ENCODE peak calls at places on chromosomes 7 and 10, in five cellular contexts. E, P, O, L and Z are unnamed samples.

GRCh38 chr7:123343611-123344010 is 143.8 kb upstream of the SLC13A1 start:
- DNase-seq in L (no peak), E (no peak), P (no peak), O (no peak), Z (no peak)

GRCh38 chr10:108521827-108522503 is 1357.5 kb upstream of the SORCS1 start:
- DNase-seq in E (no peak), P (no peak), L (no peak), O (no peak), Z (no peak)

GRCh38 chr10:103111031-103111917 is 81.8 kb downstream of the NT5C2 start:
- DNase-seq in E (peak), P (peak), L (peak), O (no peak), Z (no peak)

GRCh38 chr7:24801910-24802699 is 44.8 kb upstream of the GSDME start:
- DNase-seq in P (no peak), O (no peak), L (no peak), E (no peak), Z (no peak)

GRCh38 chr7:99308461-99309074 is 17.1 kb upstream of the ARPC1A start:
- DNase-seq in E (peak), L (no peak), O (no peak), P (peak), Z (no peak)

GRCh38 chr10:1715821-1716220 is 21.5 kb downstream of the ADARB2 start:
- DNase-seq in O (no peak), E (no peak), L (no peak), P (no peak), Z (no peak)

GRCh38 chr7:65931685-65932084 is 50.3 kb downstream of the GUSB start:
- DNase-seq in O (no peak), E (no peak), L (no peak), P (no peak), Z (no peak)

GRCh38 chr10:2908851-2909630 is 158.3 kb upstream of the PFKP start:
- DNase-seq in P (no peak), O (no peak), E (no peak), L (no peak), Z (no peak)

GRCh38 chr7:151948039-151948438 is 8.2 kb upstream of the GALNTL5 start:
- DNase-seq in O (no peak), P (no peak), E (no peak), L (no peak), Z (no peak)

GRCh38 chr7:77887567-77887966 is 89.0 kb downstream of the PHTF2 start:
- DNase-seq in E (peak), O (no peak), L (peak), P (peak), Z (no peak)

GRCh38 chr7:76086070-76086469 is 38.2 kb downstream of the MDH2 start:
- DNase-seq in L (no peak), O (no peak), P (peak), E (peak), Z (no peak)

GRCh38 chr10:130961506-130962239 is 349.8 kb downstream of the TCERG1L start:
- DNase-seq in L (no peak), O (no peak), E (no peak), P (no peak), Z (no peak)

GRCh38 chr10:87505366-87506113 is 847 bp downstream of the MINPP1 start:
- DNase-seq in P (peak), L (peak), E (peak), O (peak), Z (peak)

DNA sequence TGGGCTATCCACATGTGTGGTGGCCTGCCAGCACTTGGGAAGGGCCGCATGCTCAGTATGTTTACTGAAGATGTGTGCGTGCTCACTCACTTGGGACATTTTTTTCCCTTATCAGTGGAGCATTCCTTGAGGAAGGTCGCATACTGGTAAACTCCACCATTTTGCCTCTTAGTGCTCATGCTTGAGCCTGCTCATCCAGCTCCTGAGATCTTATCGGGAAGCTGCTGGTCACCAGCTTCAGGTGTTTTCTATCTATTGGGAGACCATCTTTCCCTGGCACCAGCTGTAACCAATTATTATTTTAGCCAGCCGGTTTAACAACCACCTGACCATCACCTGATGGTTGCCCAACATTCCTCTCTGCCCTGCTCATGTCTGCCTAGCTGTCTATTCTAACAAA is 35.0 kb upstream of the TRIM24 start:
- DNase-seq in L (no peak), O (no peak), E (no peak), P (no peak), Z (no peak)
- TF ChIP-seq CTCF in L (no peak), O (no peak), E (no peak), P (no peak), Z (no peak)

GRCh38 chr7:105001652-105002184 is 12.3 kb upstream of the KMT2E start:
- DNase-seq in L (no peak), E (no peak), O (no peak), P (no peak), Z (no peak)

GRCh38 chr7:105000927-105001336 is 13.1 kb upstream of the KMT2E start:
- DNase-seq in P (no peak), E (no peak), O (no peak), L (no peak), Z (no peak)

GRCh38 chr7:105006367-105007139 is 7.5 kb upstream of the KMT2E start:
- DNase-seq in O (no peak), P (no peak), E (no peak), L (no peak), Z (peak)

GRCh38 chr7:105003275-105003674 is 10.7 kb upstream of the KMT2E start:
- DNase-seq in O (no peak), L (peak), P (peak), E (peak), Z (peak)

DNA sequence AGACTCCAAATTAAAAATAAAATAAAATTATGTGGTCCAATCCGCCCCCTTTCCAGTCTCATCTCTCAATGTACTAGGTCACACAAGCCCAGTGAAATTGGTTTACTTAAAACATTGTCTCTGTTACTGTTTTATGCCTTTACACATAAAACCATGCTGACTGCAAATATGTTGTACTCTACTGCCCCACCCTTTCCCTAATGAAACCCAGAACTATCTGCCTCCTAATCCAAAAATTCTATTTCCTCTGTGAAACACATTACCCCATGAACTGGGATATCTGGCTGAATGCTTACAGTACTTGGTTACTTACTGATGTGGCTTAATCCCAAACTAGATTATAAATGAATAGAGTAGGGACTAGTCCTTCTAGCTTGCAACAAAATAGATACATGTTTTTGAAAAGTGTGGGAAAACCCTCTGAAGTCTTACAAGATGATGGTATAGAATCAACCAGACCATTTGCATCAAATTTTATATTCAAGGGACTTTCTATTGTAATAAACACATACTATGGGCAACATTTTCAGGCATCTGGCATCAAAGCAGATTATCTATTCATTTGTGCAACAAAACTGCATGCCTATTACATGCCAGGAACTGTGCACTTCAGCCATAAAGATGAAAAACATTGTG is 10.0 kb upstream of the KMT2E start:
- DNase-seq in L (no peak), O (no peak), P (peak), E (peak), Z (no peak)
- H3K4me3 ChIP-seq in L (no peak), O (no peak), P (no peak), E (no peak), Z (no peak)

GRCh38 chr10:82150123-82150900 is 275.3 kb downstream of the NRG3 start:
- DNase-seq in E (no peak), O (no peak), L (no peak), P (peak), Z (peak)
- TF ChIP-seq CTCF in E (no peak), O (no peak), L (no peak), P (peak), Z (no peak)

DNA sequence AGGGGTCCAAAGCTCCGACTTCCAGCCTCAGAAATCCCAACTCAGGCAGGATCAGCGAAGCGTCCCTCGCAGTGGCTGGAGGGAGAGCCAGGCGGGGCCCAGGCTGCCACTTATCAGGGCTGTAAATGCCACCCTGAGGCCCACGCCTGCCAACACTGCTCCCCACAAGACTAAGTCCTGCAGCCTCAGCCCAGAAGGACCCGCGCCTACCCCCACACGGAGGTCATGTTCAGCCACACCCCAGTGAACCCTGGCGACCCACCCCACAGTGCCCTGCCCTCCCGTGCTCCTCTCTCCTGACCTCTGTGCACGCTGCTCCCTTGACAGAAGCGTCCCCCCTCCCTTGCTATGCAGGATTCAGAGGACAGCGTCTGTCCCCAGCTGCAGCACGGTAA is 3.1 kb downstream of the PSMG3 start:
- DNase-seq in P (no peak), L (no peak), O (no peak), E (no peak), Z (no peak)
- H3K4me3 ChIP-seq in P (no peak), L (no peak), O (no peak), E (no peak), Z (no peak)

DNA sequence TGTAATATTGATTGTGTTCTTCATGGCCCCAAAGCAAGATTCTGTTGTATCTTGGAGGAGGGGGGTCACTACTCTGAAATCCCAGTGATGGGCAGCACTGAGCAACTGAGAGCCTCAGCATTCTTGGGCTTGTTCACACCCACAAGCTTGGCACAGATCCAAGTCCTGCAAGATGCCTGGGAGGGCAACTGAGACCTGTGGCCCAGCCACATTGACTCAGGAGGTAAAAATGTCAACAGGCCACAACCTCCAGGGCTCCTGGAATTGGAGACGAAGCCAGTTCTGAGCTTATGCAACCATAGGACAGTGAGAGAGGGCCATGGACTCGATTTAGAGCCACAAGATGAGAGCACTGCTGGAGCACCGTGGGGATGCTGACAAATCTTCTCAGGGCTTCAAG is 3.1 kb upstream of the DOCK1 start:
- DNase-seq in O (no peak), P (peak), L (peak), E (peak), Z (no peak)
- TF ChIP-seq CTCF in O (no peak), P (peak), L (peak), E (peak), Z (no peak)

GRCh38 chr10:44961231-44961571 is 1.6 kb downstream of the RASSF4 start:
- DNase-seq in E (no peak), O (peak), P (no peak), L (no peak), Z (peak)

GRCh38 chr10:44961931-44962750 is 2.5 kb downstream of the RASSF4 start:
- DNase-seq in L (no peak), E (no peak), P (no peak), O (peak), Z (no peak)

GRCh38 chr10:44960098-44960480 is 487 bp downstream of the RASSF4 start:
- DNase-seq in O (no peak), P (no peak), E (no peak), L (no peak), Z (no peak)

GRCh38 chr10:44959243-44960097 is at the start of gene RASSF4:
- DNase-seq in L (peak), E (peak), O (peak), P (peak), Z (peak)

GRCh38 chr10:44960482-44961230 is 1.1 kb downstream of the RASSF4 start:
- DNase-seq in O (peak), E (no peak), P (no peak), L (no peak), Z (no peak)
- H3K4me3 ChIP-seq in O (peak), E (peak), P (no peak), L (peak), Z (no peak)

DNA sequence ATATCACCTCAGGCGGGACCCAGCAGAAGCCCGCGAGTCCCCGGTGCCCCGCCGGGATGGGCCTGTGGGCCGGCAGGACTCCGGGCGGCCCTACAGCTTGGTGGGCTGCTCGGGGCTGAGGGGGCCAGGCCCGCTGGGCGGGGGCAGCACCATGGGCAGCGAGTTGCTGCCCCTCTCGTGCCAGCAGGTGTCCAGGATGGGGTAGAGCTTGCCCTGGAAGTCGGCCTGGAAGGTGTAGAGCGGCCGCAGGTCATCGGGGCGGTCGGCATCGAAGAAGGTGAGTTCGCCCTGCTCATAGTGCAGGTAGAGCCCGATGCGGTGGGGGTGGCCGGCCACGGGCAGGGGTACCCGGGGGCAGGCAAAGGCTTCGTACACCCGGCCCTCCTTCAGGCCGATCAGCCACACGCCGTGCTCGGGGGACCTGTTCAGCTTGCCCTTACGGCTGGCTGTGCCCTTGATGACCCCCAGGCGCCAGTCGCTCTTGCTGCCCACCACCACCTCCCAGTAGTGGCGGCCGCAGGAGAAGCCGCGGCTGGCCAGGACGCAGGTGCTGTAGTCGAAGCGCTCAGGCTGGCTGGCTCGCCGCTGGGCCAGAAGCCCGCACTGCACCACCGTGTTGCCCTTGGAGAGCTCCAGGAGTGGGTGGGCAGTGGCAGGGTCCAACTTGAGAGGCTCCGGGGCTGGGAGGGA is 4.3 kb upstream of the NSUN5 start:
- DNase-seq in L (no peak), P (no peak), O (no peak), E (no peak), Z (no peak)
- TF ChIP-seq CTCF in L (no peak), P (no peak), O (no peak), E (no peak), Z (no peak)

DNA sequence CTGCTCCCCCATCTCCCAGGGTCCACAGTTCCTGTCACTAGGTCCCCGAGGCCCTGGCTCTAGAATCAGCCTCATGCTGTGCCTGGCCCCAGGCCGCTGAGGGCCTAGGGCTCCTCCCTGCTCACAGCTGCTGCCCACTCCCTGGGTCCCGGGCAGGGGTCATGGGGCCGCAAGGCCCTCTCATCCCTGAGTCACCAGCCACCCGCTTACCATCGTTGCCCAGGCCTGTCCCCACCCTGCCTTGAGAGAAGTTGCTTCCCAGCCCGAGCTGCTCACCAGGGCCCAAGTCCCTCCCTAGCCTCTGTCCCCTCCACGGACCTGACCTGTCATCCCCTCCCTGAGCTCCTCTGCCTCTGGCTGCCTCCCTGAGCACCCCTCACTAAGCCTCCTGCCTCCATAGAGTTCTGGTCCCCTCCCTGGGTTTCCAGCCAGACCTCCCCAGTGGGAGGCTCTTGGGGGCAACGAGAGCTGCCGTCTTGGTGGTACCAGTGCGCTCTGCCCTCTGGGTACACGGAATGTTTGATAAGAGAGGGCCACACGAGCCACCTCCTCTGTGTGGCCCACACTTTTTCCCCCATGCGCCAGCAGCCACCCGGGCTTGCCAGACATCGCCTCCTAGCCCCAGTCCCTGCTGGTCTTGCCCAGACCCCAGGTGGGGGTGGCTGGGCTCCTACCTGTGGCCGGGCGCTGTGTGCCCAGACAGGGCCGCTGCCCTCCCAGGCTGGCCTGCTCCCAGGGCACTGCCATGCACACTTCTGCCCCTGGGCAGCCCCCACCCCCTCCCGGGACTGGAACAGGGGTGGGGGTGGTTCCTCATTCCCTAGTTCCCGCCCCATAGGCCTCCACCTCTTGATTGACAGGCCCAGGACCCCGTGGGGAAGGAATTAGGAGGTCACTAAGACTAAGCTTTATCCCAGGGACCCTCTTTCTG is 21.3 kb downstream of the MLXIPL start:
- DNase-seq in P (no peak), L (no peak), E (no peak), O (no peak), Z (no peak)
- H3K4me3 ChIP-seq in P (no peak), L (no peak), E (no peak), O (no peak), Z (no peak)